ENCODE peak calls at places on chromosomes 2 and 18, in eight cellular contexts. P is frontal cortex; C is astrocyte; B is astrocyte of the hippocampus; Q is fibroblast of the aortic adventitia; K is HEK293T; D is effector CD4-positive, alpha-beta T cell; L is ureter. H is an unnamed sample.

GRCh38 chr18:25033747-25034471 is 318.1 kb downstream of the ZNF521 start:
- DNase-seq in L (no peak), K (no peak), C (no peak), Q (no peak), B (no peak), P (no peak), D (no peak), H (no peak)

GRCh38 chr2:48768669-48769068 is 13.1 kb upstream of the LHCGR start:
- DNase-seq in B (no peak), K (no peak), P (peak; percentile 12), C (no peak), Q (no peak), D (no peak), L (no peak), H (no peak)

GRCh38 chr2:196259507-196260481 is 88.4 kb upstream of the STK17B start:
- DNase-seq in L (no peak), D (peak; percentile 42), C (peak; percentile 98), P (no peak), Q (peak; percentile 92), K (no peak), B (peak; percentile 78), H (no peak)

GRCh38 chr18:32366586-32367538 is 103.8 kb downstream of the GAREM1 start:
- DNase-seq in C (peak; percentile 45), D (no peak), L (no peak), Q (peak; percentile 34), K (no peak), P (no peak), B (peak; percentile 28), H (no peak)

GRCh38 chr18:62982600-62983251 is 267.4 kb downstream of the PHLPP1 start:
- DNase-seq in D (peak; percentile 41), P (peak; percentile 77), B (peak; percentile 81), Q (peak; percentile 80), K (peak; percentile 44), L (peak; percentile 59), C (peak; percentile 17), H (no peak)

GRCh38 chr18:23158884-23159820 is 23.9 kb downstream of the CABLES1 start:
- DNase-seq in P (no peak), C (no peak), Q (no peak), D (no peak), K (no peak), L (no peak), B (no peak), H (no peak)

GRCh38 chr2:118975133-118975532 is 33.1 kb downstream of the MARCO start:
- DNase-seq in P (no peak), Q (no peak), D (no peak), C (no peak), L (no peak), B (no peak), K (no peak), H (no peak)

GRCh38 chr2:161044937-161045336 is 115.3 kb upstream of the TANK start:
- DNase-seq in B (no peak), D (no peak), Q (no peak), C (no peak), P (no peak), L (no peak), K (no peak), H (no peak)

GRCh38 chr18:72458256-72458655 is 85.9 kb downstream of the CBLN2 start:
- DNase-seq in L (no peak), K (no peak), B (peak; percentile 2), C (peak; percentile 70), Q (no peak), P (no peak), D (no peak), H (no peak)

GRCh38 chr2:98731709-98732349 is 897 bp upstream of the MGAT4A start:
- DNase-seq in K (no peak), P (no peak), L (no peak), B (no peak), D (no peak), C (no peak), Q (no peak), H (no peak)

GRCh38 chr18:47574966-47575365 is 323.5 kb upstream of the SKOR2 start:
- DNase-seq in Q (no peak), C (no peak), B (no peak), L (no peak), D (no peak), P (no peak), K (no peak), H (no peak)

GRCh38 chr18:78242307-78242643 is 737.3 kb upstream of the SALL3 start:
- DNase-seq in D (no peak), P (no peak), B (no peak), K (no peak), Q (no peak), L (peak; percentile 60), C (no peak), H (no peak)

GRCh38 chr18:45050712-45051639 is 370.3 kb downstream of the SETBP1 start:
- DNase-seq in L (no peak), P (no peak), Q (peak; percentile 90), D (no peak), C (peak; percentile 94), K (no peak), B (peak; percentile 72), H (no peak)

GRCh38 chr2:152384992-152385391 is 50.0 kb downstream of the FMNL2 start:
- DNase-seq in B (no peak), Q (no peak), P (no peak), L (no peak), K (no peak), D (no peak), C (no peak), H (no peak)

GRCh38 chr2:242054881-242055801 is 185.6 kb downstream of the RTP5 start:
- DNase-seq in K (no peak), P (no peak), L (no peak), B (no peak), C (no peak), D (no peak), Q (no peak), H (peak; percentile 82)

GRCh38 chr2:109143214-109144187 is 14.5 kb downstream of the SH3RF3 start:
- DNase-seq in L (no peak), Q (no peak), C (no peak), P (no peak), B (no peak), D (peak; percentile 42), K (no peak), H (no peak)

GRCh38 chr2:29495068-29495467 is 379.9 kb downstream of the CLIP4 start:
- DNase-seq in L (no peak), Q (no peak), D (no peak), C (no peak), P (no peak), B (no peak), K (no peak), H (no peak)

GRCh38 chr2:27370816-27371620 is 602 bp downstream of the SNX17 start:
- DNase-seq in D (peak; percentile 12), C (peak; percentile 28), B (peak; percentile 50), Q (peak; percentile 55), P (no peak), L (peak; percentile 61), K (no peak), H (no peak)

GRCh38 chr2:43950383-43951008 is 45.3 kb downstream of the LRPPRC start:
- DNase-seq in C (peak; percentile 6), Q (peak; percentile 55), D (peak; percentile 6), P (peak; percentile 4), B (peak; percentile 58), K (peak; percentile 10), L (no peak), H (no peak)

GRCh38 chr2:239150125-239151011 is 250.5 kb downstream of the HDAC4 start:
- DNase-seq in D (no peak), L (no peak), C (no peak), Q (no peak), K (no peak), P (no peak), B (no peak), H (no peak)

GRCh38 chr18:3305354-3305762 is 43.4 kb downstream of the MYL12B start:
- DNase-seq in L (peak; percentile 55), D (peak; percentile 17), P (no peak), Q (peak; percentile 98), C (peak; percentile 100), K (no peak), B (peak; percentile 95), H (no peak)

H was measured in osteocyte.